ENCODE peak calls at places on chromosome 16, in nine cellular contexts. One of them, this sample, is unnamed.
A peak's percentile ranks its signal among the peaks of the same experiment; 100 is the strongest.

GRCh38 chr16:17364319-17365210 is 106.2 kb downstream of the XYLT1 start:
- DNase-seq in PC-3: no peak
- DNase-seq in endothelial cell of umbilical vein: no peak
- DNase-seq in AG04450: peak; percentile 82
- DNase-seq in BE2C: no peak
- DNase-seq in body of pancreas: peak; percentile 37
- DNase-seq in choroid plexus epithelial cell: peak; percentile 75
- DNase-seq in ovary: no peak
- DNase-seq in BJ: peak; percentile 63
- DNase-seq in this sample: peak; percentile 90

GRCh38 chr16:11100239-11100750 is 155.7 kb downstream of the SOCS1 start:
- DNase-seq in PC-3: peak; percentile 32
- DNase-seq in endothelial cell of umbilical vein: peak; percentile 99
- DNase-seq in AG04450: peak; percentile 94
- DNase-seq in BE2C: no peak
- DNase-seq in body of pancreas: peak; percentile 32
- DNase-seq in choroid plexus epithelial cell: peak; percentile 99
- DNase-seq in ovary: peak; percentile 72
- DNase-seq in BJ: peak; percentile 90
- DNase-seq in this sample: no peak

GRCh38 chr16:635573-636205 is 416 bp downstream of the METTL26 start:
- DNase-seq in PC-3: no peak
- DNase-seq in endothelial cell of umbilical vein: no peak
- DNase-seq in AG04450: no peak
- DNase-seq in BE2C: no peak
- DNase-seq in body of pancreas: no peak
- DNase-seq in choroid plexus epithelial cell: no peak
- DNase-seq in ovary: no peak
- DNase-seq in BJ: no peak
- DNase-seq in this sample: no peak

GRCh38 chr16:85173981-85174751 is 61.9 kb upstream of the CIBAR2 start:
- DNase-seq in PC-3: peak; percentile 91
- DNase-seq in endothelial cell of umbilical vein: peak; percentile 72
- DNase-seq in AG04450: no peak
- DNase-seq in BE2C: peak; percentile 92
- DNase-seq in body of pancreas: peak; percentile 71
- DNase-seq in choroid plexus epithelial cell: peak; percentile 57
- DNase-seq in ovary: peak; percentile 63
- DNase-seq in BJ: peak; percentile 59
- DNase-seq in this sample: no peak

GRCh38 chr16:13873835-13874438 is 46.0 kb upstream of the ERCC4 start:
- DNase-seq in PC-3: peak; percentile 28
- DNase-seq in endothelial cell of umbilical vein: peak; percentile 37
- DNase-seq in AG04450: no peak
- DNase-seq in BE2C: peak; percentile 19
- DNase-seq in body of pancreas: no peak
- DNase-seq in choroid plexus epithelial cell: peak; percentile 38
- DNase-seq in ovary: no peak
- DNase-seq in BJ: no peak
- DNase-seq in this sample: no peak

GRCh38 chr16:65500007-65500406 is 378.1 kb upstream of the CDH11 start:
- DNase-seq in PC-3: peak; percentile 4
- DNase-seq in endothelial cell of umbilical vein: no peak
- DNase-seq in AG04450: no peak
- DNase-seq in BE2C: no peak
- DNase-seq in body of pancreas: no peak
- DNase-seq in choroid plexus epithelial cell: no peak
- DNase-seq in ovary: no peak
- DNase-seq in BJ: no peak
- DNase-seq in this sample: no peak

GRCh38 chr16:50235581-50235980 is 30.8 kb upstream of the ADCY7 start:
- DNase-seq in PC-3: peak; percentile 12
- DNase-seq in endothelial cell of umbilical vein: no peak
- DNase-seq in AG04450: no peak
- DNase-seq in BE2C: no peak
- DNase-seq in body of pancreas: no peak
- DNase-seq in choroid plexus epithelial cell: peak; percentile 63
- DNase-seq in ovary: no peak
- DNase-seq in BJ: no peak
- DNase-seq in this sample: no peak

GRCh38 chr16:21618261-21618660 is 18.9 kb downstream of the METTL9 start:
- DNase-seq in PC-3: no peak
- DNase-seq in endothelial cell of umbilical vein: no peak
- DNase-seq in AG04450: no peak
- DNase-seq in BE2C: no peak
- DNase-seq in body of pancreas: no peak
- DNase-seq in choroid plexus epithelial cell: no peak
- DNase-seq in ovary: no peak
- DNase-seq in BJ: no peak
- DNase-seq in this sample: no peak

DNA sequence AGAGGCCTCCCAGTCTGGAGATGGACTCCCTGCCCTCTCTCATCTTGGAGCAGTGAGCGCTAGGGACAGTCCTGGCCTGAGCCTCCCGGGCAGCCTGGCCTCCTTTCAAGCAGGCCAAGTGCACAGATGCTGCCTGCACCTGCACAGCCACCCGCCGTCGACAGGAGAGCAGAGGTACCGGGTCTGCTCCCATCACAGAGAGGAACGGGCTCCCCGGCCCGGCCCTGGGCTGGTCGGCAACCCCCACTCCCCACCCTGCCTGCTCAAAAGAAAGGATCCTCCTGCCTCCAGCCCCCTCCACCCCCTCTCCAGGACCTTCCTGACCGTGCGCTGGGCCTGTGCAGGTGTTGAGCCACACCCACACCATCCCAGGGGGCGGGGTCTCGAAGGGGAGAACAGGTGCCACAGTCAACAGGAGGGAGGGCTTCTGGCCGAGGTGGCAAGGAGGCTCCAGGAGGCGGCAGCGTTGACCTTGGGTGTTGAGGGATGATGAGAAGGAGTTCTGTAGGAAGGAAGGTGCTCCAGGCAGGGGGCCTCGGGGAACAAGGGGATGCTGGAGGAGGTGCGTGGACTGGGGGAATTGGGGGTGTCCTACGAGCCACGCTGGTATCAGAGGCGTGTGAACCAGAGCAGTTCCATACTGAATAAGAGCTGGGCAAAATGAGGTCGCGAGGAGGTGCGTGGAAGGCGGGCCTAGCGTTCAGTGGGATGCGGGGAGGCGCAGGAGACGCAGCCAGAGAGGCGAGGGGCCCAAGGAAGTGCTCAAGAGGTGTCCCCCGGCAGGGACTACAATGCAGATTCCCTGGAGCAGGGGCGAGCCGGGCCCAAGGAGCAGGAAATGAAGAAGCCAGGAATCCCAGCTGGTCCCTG is 967 bp upstream of the CDH15 start:
- DNase-seq in PC-3: peak; percentile 58
- DNase-seq in endothelial cell of umbilical vein: no peak
- DNase-seq in AG04450: no peak
- DNase-seq in BE2C: no peak
- DNase-seq in body of pancreas: peak; percentile 58
- DNase-seq in choroid plexus epithelial cell: no peak
- DNase-seq in ovary: no peak
- DNase-seq in BJ: no peak
- DNase-seq in this sample: no peak
- H3K4me3 ChIP-seq in PC-3: peak overlapping the region; percentile 63
- H3K4me3 ChIP-seq in endothelial cell of umbilical vein: no peak overlapping the region
- H3K4me3 ChIP-seq in AG04450: peak overlapping the region; percentile 35
- H3K4me3 ChIP-seq in BE2C: peak overlapping the region; percentile 24
- H3K4me3 ChIP-seq in body of pancreas: no peak overlapping the region
- H3K4me3 ChIP-seq in choroid plexus epithelial cell: peak overlapping the region; percentile 20
- H3K4me3 ChIP-seq in ovary: no peak overlapping the region
- H3K4me3 ChIP-seq in BJ: peak overlapping the region; percentile 29
- H3K4me3 ChIP-seq in this sample: peak overlapping the region; percentile 42

GRCh38 chr16:4988647-4989046 is 30.5 kb downstream of the SEC14L5 start:
- DNase-seq in PC-3: no peak
- DNase-seq in endothelial cell of umbilical vein: no peak
- DNase-seq in AG04450: no peak
- DNase-seq in BE2C: no peak
- DNase-seq in body of pancreas: no peak
- DNase-seq in choroid plexus epithelial cell: no peak
- DNase-seq in ovary: no peak
- DNase-seq in BJ: no peak
- DNase-seq in this sample: no peak

GRCh38 chr16:4984174-4985000 is 26.3 kb downstream of the SEC14L5 start:
- DNase-seq in PC-3: no peak
- DNase-seq in endothelial cell of umbilical vein: no peak
- DNase-seq in AG04450: no peak
- DNase-seq in BE2C: no peak
- DNase-seq in body of pancreas: no peak
- DNase-seq in choroid plexus epithelial cell: peak; percentile 8
- DNase-seq in ovary: no peak
- DNase-seq in BJ: no peak
- DNase-seq in this sample: no peak

GRCh38 chr16:4987580-4988374 is 29.6 kb downstream of the SEC14L5 start:
- DNase-seq in PC-3: no peak
- DNase-seq in endothelial cell of umbilical vein: no peak
- DNase-seq in AG04450: no peak
- DNase-seq in BE2C: no peak
- DNase-seq in body of pancreas: no peak
- DNase-seq in choroid plexus epithelial cell: no peak
- DNase-seq in ovary: no peak
- DNase-seq in BJ: no peak
- DNase-seq in this sample: no peak

GRCh38 chr16:4989391-4990006 is 31.4 kb downstream of the SEC14L5 start:
- DNase-seq in PC-3: no peak
- DNase-seq in endothelial cell of umbilical vein: no peak
- DNase-seq in AG04450: no peak
- DNase-seq in BE2C: no peak
- DNase-seq in body of pancreas: no peak
- DNase-seq in choroid plexus epithelial cell: no peak
- DNase-seq in ovary: no peak
- DNase-seq in BJ: no peak
- DNase-seq in this sample: no peak

GRCh38 chr16:4987250-4987579 is 29.1 kb downstream of the SEC14L5 start:
- DNase-seq in PC-3: no peak
- DNase-seq in endothelial cell of umbilical vein: no peak
- DNase-seq in AG04450: no peak
- DNase-seq in BE2C: no peak
- DNase-seq in body of pancreas: no peak
- DNase-seq in choroid plexus epithelial cell: no peak
- DNase-seq in ovary: no peak
- DNase-seq in BJ: no peak
- DNase-seq in this sample: no peak
- H3K4me3 ChIP-seq in PC-3: no peak overlapping the region
- H3K4me3 ChIP-seq in endothelial cell of umbilical vein: no peak overlapping the region
- H3K4me3 ChIP-seq in AG04450: no peak overlapping the region
- H3K4me3 ChIP-seq in BE2C: no peak overlapping the region
- H3K4me3 ChIP-seq in body of pancreas: no peak overlapping the region
- H3K4me3 ChIP-seq in choroid plexus epithelial cell: no peak overlapping the region
- H3K4me3 ChIP-seq in ovary: no peak overlapping the region
- H3K4me3 ChIP-seq in BJ: no peak overlapping the region
- H3K4me3 ChIP-seq in this sample: no peak overlapping the region

GRCh38 chr16:23615805-23616204 is 19.7 kb upstream of the NDUFAB1 start:
- DNase-seq in PC-3: peak; percentile 37
- DNase-seq in endothelial cell of umbilical vein: peak; percentile 10
- DNase-seq in AG04450: no peak
- DNase-seq in BE2C: no peak
- DNase-seq in body of pancreas: no peak
- DNase-seq in choroid plexus epithelial cell: no peak
- DNase-seq in ovary: no peak
- DNase-seq in BJ: no peak
- DNase-seq in this sample: no peak

GRCh38 chr16:23608194-23608593 is 12.1 kb upstream of the NDUFAB1 start:
- DNase-seq in PC-3: peak; percentile 76
- DNase-seq in endothelial cell of umbilical vein: peak; percentile 93
- DNase-seq in AG04450: peak; percentile 8
- DNase-seq in BE2C: no peak
- DNase-seq in body of pancreas: no peak
- DNase-seq in choroid plexus epithelial cell: peak; percentile 48
- DNase-seq in ovary: no peak
- DNase-seq in BJ: no peak
- DNase-seq in this sample: no peak

GRCh38 chr16:23609929-23610328 is 13.8 kb upstream of the NDUFAB1 start:
- DNase-seq in PC-3: no peak
- DNase-seq in endothelial cell of umbilical vein: no peak
- DNase-seq in AG04450: no peak
- DNase-seq in BE2C: no peak
- DNase-seq in body of pancreas: no peak
- DNase-seq in choroid plexus epithelial cell: no peak
- DNase-seq in ovary: no peak
- DNase-seq in BJ: no peak
- DNase-seq in this sample: no peak

GRCh38 chr16:23607740-23608139 is 11.6 kb upstream of the NDUFAB1 start:
- DNase-seq in PC-3: peak; percentile 20
- DNase-seq in endothelial cell of umbilical vein: no peak
- DNase-seq in AG04450: no peak
- DNase-seq in BE2C: no peak
- DNase-seq in body of pancreas: no peak
- DNase-seq in choroid plexus epithelial cell: no peak
- DNase-seq in ovary: no peak
- DNase-seq in BJ: no peak
- DNase-seq in this sample: no peak

DNA sequence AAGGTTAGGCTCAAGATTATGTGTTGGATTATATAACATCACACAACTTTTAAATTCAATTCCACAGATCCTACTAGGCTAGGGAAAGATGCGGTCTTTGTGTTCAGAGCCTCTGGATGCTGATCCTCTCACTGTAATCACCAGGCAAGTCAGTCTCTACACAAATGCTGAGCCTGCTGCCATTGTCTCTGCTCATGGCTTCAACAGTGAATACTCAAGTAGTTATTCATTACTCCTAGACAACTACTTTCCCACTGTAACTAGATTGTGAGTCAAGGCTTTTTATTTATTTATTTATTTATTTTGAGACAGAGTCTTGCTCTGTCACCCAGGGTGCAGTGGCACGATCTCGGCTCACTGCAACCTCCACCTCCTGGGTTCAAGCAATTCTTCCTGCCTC is 15.8 kb upstream of the NDUFAB1 start:
- DNase-seq in PC-3: no peak
- DNase-seq in endothelial cell of umbilical vein: no peak
- DNase-seq in AG04450: no peak
- DNase-seq in BE2C: no peak
- DNase-seq in body of pancreas: no peak
- DNase-seq in choroid plexus epithelial cell: no peak
- DNase-seq in ovary: no peak
- DNase-seq in BJ: no peak
- DNase-seq in this sample: no peak
- H3K4me3 ChIP-seq in PC-3: no peak overlapping the region
- H3K4me3 ChIP-seq in endothelial cell of umbilical vein: no peak overlapping the region
- H3K4me3 ChIP-seq in AG04450: no peak overlapping the region
- H3K4me3 ChIP-seq in BE2C: no peak overlapping the region
- H3K4me3 ChIP-seq in body of pancreas: no peak overlapping the region
- H3K4me3 ChIP-seq in choroid plexus epithelial cell: no peak overlapping the region
- H3K4me3 ChIP-seq in ovary: no peak overlapping the region
- H3K4me3 ChIP-seq in BJ: no peak overlapping the region
- H3K4me3 ChIP-seq in this sample: no peak overlapping the region

GRCh38 chr16:1915732-1916653 is 2.2 kb downstream of the HS3ST6 start:
- DNase-seq in PC-3: no peak
- DNase-seq in endothelial cell of umbilical vein: no peak
- DNase-seq in AG04450: no peak
- DNase-seq in BE2C: no peak
- DNase-seq in body of pancreas: no peak
- DNase-seq in choroid plexus epithelial cell: no peak
- DNase-seq in ovary: no peak
- DNase-seq in BJ: no peak
- DNase-seq in this sample: no peak

GRCh38 chr16:1917665-1918111 is 527 bp downstream of the HS3ST6 start:
- DNase-seq in PC-3: no peak
- DNase-seq in endothelial cell of umbilical vein: no peak
- DNase-seq in AG04450: no peak
- DNase-seq in BE2C: no peak
- DNase-seq in body of pancreas: no peak
- DNase-seq in choroid plexus epithelial cell: no peak
- DNase-seq in ovary: no peak
- DNase-seq in BJ: no peak
- DNase-seq in this sample: no peak

GRCh38 chr16:1916654-1916990 is 1.6 kb downstream of the HS3ST6 start:
- DNase-seq in PC-3: no peak
- DNase-seq in endothelial cell of umbilical vein: no peak
- DNase-seq in AG04450: no peak
- DNase-seq in BE2C: no peak
- DNase-seq in body of pancreas: no peak
- DNase-seq in choroid plexus epithelial cell: no peak
- DNase-seq in ovary: no peak
- DNase-seq in BJ: no peak
- DNase-seq in this sample: no peak

GRCh38 chr16:1918312-1918889 is at the start of gene HS3ST6:
- DNase-seq in PC-3: no peak
- DNase-seq in endothelial cell of umbilical vein: no peak
- DNase-seq in AG04450: no peak
- DNase-seq in BE2C: no peak
- DNase-seq in body of pancreas: no peak
- DNase-seq in choroid plexus epithelial cell: no peak
- DNase-seq in ovary: no peak
- DNase-seq in BJ: no peak
- DNase-seq in this sample: no peak

DNA sequence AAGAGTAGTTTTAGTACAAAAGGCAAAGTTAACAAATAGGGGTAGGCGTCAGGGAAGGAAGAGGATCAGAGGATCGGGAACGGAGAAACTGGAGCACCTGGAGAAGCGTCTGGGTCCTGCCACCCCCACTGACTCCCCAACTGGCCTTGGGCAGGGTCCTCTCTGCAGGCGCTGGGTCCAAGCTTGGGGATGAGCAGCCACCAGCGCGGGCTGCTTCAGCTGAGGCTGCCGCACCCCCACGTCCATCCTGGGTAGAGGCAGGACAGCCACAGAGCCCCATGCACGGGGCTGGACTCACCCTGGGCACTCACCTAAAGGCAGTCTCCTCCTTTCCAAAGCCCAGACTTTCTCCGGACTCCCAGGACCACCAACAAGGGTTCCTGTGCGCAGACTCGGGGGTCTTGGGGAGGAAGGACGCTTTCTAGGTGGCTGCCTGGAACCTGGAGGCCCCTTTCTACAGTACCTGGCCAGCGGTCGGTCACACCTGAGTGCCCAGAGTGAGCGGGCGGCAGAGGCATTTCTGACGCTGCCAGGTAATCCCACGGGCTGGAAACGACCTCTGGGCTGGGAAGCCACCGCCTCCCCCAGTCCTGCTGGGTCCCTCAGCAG is 1.1 kb downstream of the HS3ST6 start:
- DNase-seq in PC-3: no peak
- DNase-seq in endothelial cell of umbilical vein: no peak
- DNase-seq in AG04450: no peak
- DNase-seq in BE2C: no peak
- DNase-seq in body of pancreas: no peak
- DNase-seq in choroid plexus epithelial cell: no peak
- DNase-seq in ovary: no peak
- DNase-seq in BJ: no peak
- DNase-seq in this sample: no peak
- H3K4me3 ChIP-seq in PC-3: no peak overlapping the region
- H3K4me3 ChIP-seq in endothelial cell of umbilical vein: no peak overlapping the region
- H3K4me3 ChIP-seq in AG04450: no peak overlapping the region
- H3K4me3 ChIP-seq in BE2C: no peak overlapping the region
- H3K4me3 ChIP-seq in body of pancreas: no peak overlapping the region
- H3K4me3 ChIP-seq in choroid plexus epithelial cell: no peak overlapping the region
- H3K4me3 ChIP-seq in ovary: no peak overlapping the region
- H3K4me3 ChIP-seq in BJ: no peak overlapping the region
- H3K4me3 ChIP-seq in this sample: no peak overlapping the region